ENCODE peak calls at places on chromosomes 4 and X, in four cellular contexts. F is GDM1, T is fibroblast of lung, A is psoas muscle. D is an unnamed sample.

GRCh38 chr4:148982200-148982599 is 540.0 kb upstream of the NR3C2 start:
- DNase-seq in F (no peak), T (no peak), A (no peak), D (no peak)

GRCh38 chr4:158229768-158230167 is 19.5 kb downstream of the TMEM144 start:
- DNase-seq in F (no peak), T (no peak), A (no peak), D (no peak)

GRCh38 chr4:108919229-108919893 is 156.5 kb upstream of the ETNPPL start:
- DNase-seq in F (no peak), T (no peak), A (no peak), D (no peak)

GRCh38 chr4:169151671-169152070 is 119.1 kb downstream of the SH3RF1 start:
- DNase-seq in F (no peak), T (peak), A (no peak), D (no peak)

GRCh38 chr4:148054275-148054674 is 322.4 kb downstream of the ARHGAP10 start:
- DNase-seq in F (no peak), T (no peak), A (no peak), D (no peak)

GRCh38 chr4:8586246-8586645 is 6.1 kb downstream of the GPR78 start:
- DNase-seq in F (no peak), T (no peak), A (no peak), D (no peak)

GRCh38 chr4:139606600-139607301 is 50.7 kb upstream of the SETD7 start:
- DNase-seq in F (no peak), T (peak), A (no peak), D (no peak)

GRCh38 chrX:17553961-17554482 is 179.0 kb downstream of the NHS start:
- DNase-seq in F (no peak), T (peak), A (no peak), D (no peak)

GRCh38 chrX:44915361-44915868 is 42.4 kb downstream of the KDM6A start:
- DNase-seq in F (no peak), T (peak), A (no peak), D (no peak)

GRCh38 chr4:122480655-122481487 is 24.3 kb upstream of the IL2 start:
- DNase-seq in F (no peak), T (no peak), A (no peak), D (no peak)

GRCh38 chr4:7650606-7651400 is 216.1 kb upstream of the PSAPL1 start:
- DNase-seq in F (peak), T (peak), A (no peak), D (no peak)

D was measured in pancreas.